ENCODE peak calls at places on chromosomes 1 and 21, in four cellular contexts. H, F, S and O are unnamed samples.
A peak's percentile ranks its signal among the peaks of the same experiment; 100 is the strongest.

GRCh38 chr1:210446479-210446878 is 117.8 kb downstream of the HHAT start:
- DNase-seq in S (no peak), H (no peak), F (no peak), O (no peak)

GRCh38 chr1:10467078-10467477 is 5.3 kb downstream of the DFFA start:
- DNase-seq in S (no peak), H (no peak), F (no peak), O (no peak)

GRCh38 chr1:53089478-53090226 is 27.6 kb downstream of the PODN start:
- DNase-seq in H (no peak), S (no peak), F (peak; percentile 34), O (no peak)

GRCh38 chr1:153364766-153365678 is 7.4 kb downstream of the S100A9 start:
- DNase-seq in S (no peak), H (no peak), F (no peak), O (no peak)

GRCh38 chr1:207848234-207848633 is 62.7 kb downstream of the CD34 start:
- DNase-seq in F (peak; percentile 54), S (no peak), H (no peak), O (no peak)

GRCh38 chr1:56897150-56898004 is 42.8 kb downstream of the C8A start:
- DNase-seq in F (no peak), S (no peak), H (no peak), O (no peak)

GRCh38 chr1:4650486-4650885 is 3.9 kb upstream of the AJAP1 start:
- DNase-seq in F (peak; percentile 52), S (no peak), H (no peak), O (no peak)

GRCh38 chr1:24735619-24736375 is 9.4 kb upstream of the CLIC4 start:
- DNase-seq in H (no peak), F (peak; percentile 74), S (no peak), O (no peak)

GRCh38 chr1:51663721-51664120 is 46.8 kb downstream of the OSBPL9 start:
- DNase-seq in S (no peak), H (no peak), F (no peak), O (no peak)

GRCh38 chr21:33069994-33070811 is at the start of gene OLIG1:
- DNase-seq in S (peak; percentile 77), F (peak; percentile 7), H (peak; percentile 72), O (no peak)

GRCh38 chr1:175830500-175830899 is 87.1 kb upstream of the TNR start:
- DNase-seq in H (no peak), F (no peak), S (no peak), O (no peak)

GRCh38 chr1:203117611-203118575 is 9.6 kb upstream of the ADORA1 start:
- DNase-seq in S (peak; percentile 89), F (peak; percentile 48), H (peak; percentile 74), O (peak; percentile 91)

GRCh38 chr1:35192056-35192852 is 691 bp downstream of the SFPQ start:
- DNase-seq in H (peak; percentile 70), F (peak; percentile 73), S (peak; percentile 88), O (peak; percentile 95)
- TF ChIP-seq CTCF in H (peak; percentile 19), F (no peak), S (peak; percentile 47), O (peak; percentile 22)

GRCh38 chr1:58783090-58783992 is 506 bp downstream of the JUN start:
- DNase-seq in H (peak; percentile 46), F (peak; percentile 59), S (peak; percentile 75), O (peak; percentile 86)

GRCh38 chr1:58780586-58781452 is 3.0 kb downstream of the JUN start:
- DNase-seq in H (no peak), F (peak; percentile 34), S (no peak), O (no peak)

GRCh38 chr1:58781541-58782307 is 2.1 kb downstream of the JUN start:
- DNase-seq in H (peak; percentile 49), F (peak; percentile 69), S (peak; percentile 80), O (peak; percentile 90)

GRCh38 chr1:58783993-58784757 is at the start of gene JUN:
- DNase-seq in S (peak; percentile 99), F (peak; percentile 100), H (peak; percentile 99), O (peak; percentile 99)

GRCh38 chr1:58782308-58783089 is 1.3 kb downstream of the JUN start:
- DNase-seq in H (peak; percentile 54), S (peak; percentile 74), F (peak; percentile 48), O (peak; percentile 86)
- TF ChIP-seq CTCF in H (peak; percentile 32), S (no peak), F (no peak), O (no peak)

GRCh38 chr1:17339521-17339920 is 31.5 kb downstream of the PADI4 start:
- DNase-seq in H (no peak), S (no peak), F (no peak), O (no peak)

GRCh38 chr1:17340358-17340757 is 31.6 kb upstream of the PADI6 start:
- DNase-seq in H (no peak), F (no peak), S (no peak), O (no peak)

GRCh38 chr1:17342014-17342441 is 30.0 kb upstream of the PADI6 start:
- DNase-seq in H (no peak), S (no peak), F (no peak), O (no peak)

GRCh38 chr1:17335821-17336718 is 28.1 kb downstream of the PADI4 start:
- DNase-seq in S (peak; percentile 81), F (peak; percentile 53), H (peak; percentile 51), O (peak; percentile 92)

DNA sequence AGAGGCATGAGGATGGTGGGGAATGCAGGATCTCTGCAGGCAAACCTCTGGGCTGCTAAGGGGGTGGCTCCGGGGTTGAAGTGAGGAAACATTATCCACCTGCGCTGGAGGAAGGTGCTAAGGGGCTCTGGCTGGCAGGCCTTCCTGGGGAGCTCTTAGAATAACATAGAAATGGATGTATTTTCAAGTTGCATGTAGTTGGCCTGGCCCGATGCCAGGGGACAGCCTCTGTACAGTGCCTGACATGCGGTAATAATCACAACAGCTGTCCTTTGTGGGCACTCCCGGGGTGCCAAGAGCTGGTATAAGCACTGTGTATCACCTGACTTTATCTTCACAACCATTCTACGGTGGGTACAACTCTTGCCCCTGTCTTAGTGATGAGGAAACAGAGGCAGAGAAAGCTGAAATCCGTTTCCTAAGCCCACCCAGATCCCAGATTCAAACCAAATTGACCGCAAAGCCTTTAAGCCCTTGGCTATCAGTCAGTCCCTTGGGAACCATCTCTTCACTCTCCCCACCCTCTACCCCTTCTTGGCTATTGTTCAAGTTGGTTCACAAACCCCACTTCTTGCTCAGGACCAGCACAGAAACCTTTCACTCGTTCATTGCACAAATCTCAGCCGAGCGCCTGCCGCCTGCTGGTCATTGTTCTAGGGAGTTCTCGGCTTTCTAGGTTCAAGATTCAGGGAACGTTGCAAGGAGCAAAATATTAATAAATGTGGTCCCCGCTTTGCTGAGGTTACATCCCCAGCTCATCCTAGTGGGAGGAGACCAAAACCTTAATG is 30.9 kb downstream of the PADI4 start:
- DNase-seq in F (no peak), H (no peak), S (no peak), O (no peak)
- TF ChIP-seq CTCF in F (peak; percentile 42), H (no peak), S (peak; percentile 13), O (no peak)

GRCh38 chr1:166351676-166352075 is 184.9 kb upstream of the FAM78B start:
- DNase-seq in S (no peak), H (no peak), F (no peak), O (no peak)

GRCh38 chr1:166354411-166354810 is 187.6 kb upstream of the FAM78B start:
- DNase-seq in H (no peak), S (no peak), F (no peak), O (no peak)

GRCh38 chr1:166350490-166350889 is 183.7 kb upstream of the FAM78B start:
- DNase-seq in H (no peak), S (no peak), F (no peak), O (no peak)

DNA sequence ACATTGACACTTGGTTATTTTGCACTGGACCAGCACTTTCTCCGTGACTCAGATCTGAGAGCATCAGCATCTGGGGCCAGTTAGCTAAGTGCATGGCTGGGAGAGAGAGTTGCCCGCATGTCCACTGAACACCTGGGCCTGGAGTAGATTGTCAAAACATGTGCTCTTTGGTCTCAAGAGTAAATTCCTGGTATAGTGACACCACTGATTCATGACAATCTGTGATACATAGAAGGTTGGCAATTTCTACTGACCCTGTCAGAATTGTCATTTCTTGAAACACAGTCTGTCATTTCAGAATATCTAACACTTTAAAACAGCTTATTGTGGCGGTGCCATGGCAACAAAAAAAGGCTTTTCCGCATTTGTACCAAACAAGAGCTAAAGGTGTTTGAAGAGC is 186.4 kb upstream of the FAM78B start:
- DNase-seq in S (no peak), F (no peak), H (no peak), O (no peak)
- TF ChIP-seq CTCF in S (no peak), F (no peak), H (no peak), O (no peak)

DNA sequence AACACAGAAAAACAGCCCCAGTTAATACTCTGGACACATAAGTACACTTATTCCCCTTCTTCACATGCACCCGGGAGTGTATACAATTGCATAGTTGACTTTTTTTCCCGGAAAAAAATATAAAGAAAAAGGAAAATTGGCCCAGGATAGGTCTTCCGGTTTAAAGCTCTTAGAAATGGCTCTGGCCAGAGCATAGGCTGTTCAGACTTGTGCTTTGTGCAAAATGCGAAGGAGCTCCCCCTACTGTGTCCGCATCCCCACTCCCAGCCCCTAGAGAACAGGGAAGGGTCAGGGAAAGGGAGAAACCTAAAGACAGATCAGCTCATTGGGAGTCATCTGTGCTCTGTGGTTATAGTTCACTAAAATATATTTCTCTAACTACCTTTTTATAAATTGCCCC is 5.5 kb upstream of the MTMR11 start:
- DNase-seq in S (no peak), H (no peak), F (no peak), O (no peak)
- TF ChIP-seq CTCF in S (peak; percentile 29), H (peak; percentile 32), F (peak; percentile 35), O (peak; percentile 32)

DNA sequence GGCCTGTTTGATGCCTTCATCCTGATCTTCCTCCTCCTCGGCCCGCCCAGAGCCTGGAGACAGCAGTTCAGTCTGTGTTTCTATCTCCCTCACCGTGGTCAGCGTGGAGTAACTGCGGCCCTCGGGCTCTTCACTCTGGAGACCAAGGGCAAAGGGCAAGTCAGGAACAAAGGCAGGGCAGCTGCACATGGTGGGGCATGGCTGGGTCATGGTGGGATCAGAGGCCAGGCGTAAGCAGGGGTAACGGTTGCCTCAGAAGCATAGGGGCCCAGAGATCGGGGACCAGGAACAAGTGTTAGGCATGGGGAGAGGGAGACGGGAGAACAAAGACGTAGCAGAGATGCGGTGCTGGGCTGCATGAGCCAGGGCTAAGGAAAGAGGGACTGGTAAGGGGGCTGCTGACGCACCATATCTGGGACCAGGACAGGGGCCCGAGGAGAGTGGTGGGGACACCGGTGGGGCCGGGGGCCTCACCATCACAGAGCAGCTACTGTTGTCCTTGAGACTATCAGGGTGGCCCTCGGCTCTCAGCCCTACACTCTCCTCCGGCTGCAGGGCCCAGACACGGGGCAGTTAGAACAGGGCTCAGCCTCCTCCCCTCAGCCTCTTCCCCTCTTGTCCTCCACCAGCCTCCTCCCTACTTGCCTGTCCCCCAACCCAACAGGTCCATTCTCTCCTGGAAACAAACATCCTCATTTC is 3.2 kb upstream of the ARHGAP30 start:
- DNase-seq in H (no peak), S (no peak), F (no peak), O (no peak)
- TF ChIP-seq CTCF in H (no peak), S (no peak), F (no peak), O (no peak)

DNA sequence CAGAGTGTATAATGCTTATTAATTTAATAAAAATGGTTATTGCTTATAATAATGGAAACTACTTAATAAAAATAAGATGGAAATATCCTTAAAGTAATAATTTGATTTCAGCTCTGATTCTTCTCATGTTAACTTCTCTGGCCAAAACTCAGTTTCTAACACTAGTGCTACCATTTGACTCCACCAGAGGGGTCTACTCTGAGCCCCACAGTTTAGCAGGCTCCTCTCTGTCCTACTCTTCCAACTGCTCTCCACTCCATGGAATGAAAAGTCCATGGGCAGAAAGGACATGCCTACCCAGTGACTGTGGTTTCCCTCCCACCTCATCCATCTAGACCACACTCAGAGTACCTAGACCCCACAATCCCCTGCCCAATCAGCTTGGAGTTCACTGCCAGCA is 489.1 kb upstream of the CAMK1G start:
- DNase-seq in S (no peak), F (no peak), H (no peak), O (no peak)
- TF ChIP-seq CTCF in S (peak; percentile 49), F (no peak), H (no peak), O (no peak)